ENCODE peak calls at places on chromosomes 3 and 15, in five cellular contexts. One of them, this sample, is unnamed.

GRCh38 chr15:74784426-74784825 is 2.5 kb downstream of the CSK start:
- DNase-seq in GM13977: no peak
- DNase-seq in HCT116: no peak
- DNase-seq in dorsolateral prefrontal cortex: no peak
- DNase-seq in astrocyte: no peak
- DNase-seq in this sample: no peak

GRCh38 chr3:31534036-31534435 is 1.3 kb downstream of the STT3B start:
- DNase-seq in GM13977: no peak
- DNase-seq in HCT116: no peak
- DNase-seq in dorsolateral prefrontal cortex: no peak
- DNase-seq in astrocyte: peak
- DNase-seq in this sample: no peak

GRCh38 chr15:90188914-90189748 is 12.0 kb upstream of the SEMA4B start:
- DNase-seq in GM13977: no peak
- DNase-seq in HCT116: no peak
- DNase-seq in dorsolateral prefrontal cortex: no peak
- DNase-seq in astrocyte: no peak
- DNase-seq in this sample: no peak

GRCh38 chr15:39028069-39028468 is 463.5 kb upstream of the RASGRP1 start:
- DNase-seq in GM13977: no peak
- DNase-seq in HCT116: no peak
- DNase-seq in dorsolateral prefrontal cortex: no peak
- DNase-seq in astrocyte: peak
- DNase-seq in this sample: no peak

GRCh38 chr3:8541486-8541885 is 39.9 kb downstream of the LMCD1 start:
- DNase-seq in GM13977: no peak
- DNase-seq in HCT116: no peak
- DNase-seq in dorsolateral prefrontal cortex: no peak
- DNase-seq in astrocyte: no peak
- DNase-seq in this sample: no peak

GRCh38 chr3:100882571-100882981 is 110.6 kb downstream of the ABI3BP start:
- DNase-seq in GM13977: no peak
- DNase-seq in HCT116: no peak
- DNase-seq in dorsolateral prefrontal cortex: no peak
- DNase-seq in astrocyte: peak
- DNase-seq in this sample: no peak

GRCh38 chr3:17795733-17796132 is 53.3 kb upstream of the TBC1D5 start:
- DNase-seq in GM13977: no peak
- DNase-seq in HCT116: no peak
- DNase-seq in dorsolateral prefrontal cortex: no peak
- DNase-seq in astrocyte: peak
- DNase-seq in this sample: no peak

GRCh38 chr15:98548172-98548971 is 100.0 kb upstream of the IGF1R start:
- DNase-seq in GM13977: peak
- DNase-seq in HCT116: no peak
- DNase-seq in dorsolateral prefrontal cortex: peak
- DNase-seq in astrocyte: peak
- DNase-seq in this sample: peak

GRCh38 chr3:136396916-136397315 is 146.8 kb downstream of the PCCB start:
- DNase-seq in GM13977: no peak
- DNase-seq in HCT116: no peak
- DNase-seq in dorsolateral prefrontal cortex: no peak
- DNase-seq in astrocyte: peak
- DNase-seq in this sample: no peak

GRCh38 chr3:182618981-182619591 is 174.2 kb upstream of the ATP11B start:
- DNase-seq in GM13977: no peak
- DNase-seq in HCT116: peak
- DNase-seq in dorsolateral prefrontal cortex: no peak
- DNase-seq in astrocyte: peak
- DNase-seq in this sample: no peak

GRCh38 chr15:36777941-36778340 is 198.5 kb downstream of the CDIN1 start:
- DNase-seq in GM13977: no peak
- DNase-seq in HCT116: no peak
- DNase-seq in dorsolateral prefrontal cortex: no peak
- DNase-seq in astrocyte: peak
- DNase-seq in this sample: no peak

GRCh38 chr3:120741320-120741719 is 996 bp downstream of the RABL3 start:
- DNase-seq in GM13977: no peak
- DNase-seq in HCT116: no peak
- DNase-seq in dorsolateral prefrontal cortex: no peak
- DNase-seq in astrocyte: no peak
- DNase-seq in this sample: no peak

GRCh38 chr15:78051622-78052405 is 25.7 kb downstream of the TBC1D2B start:
- DNase-seq in GM13977: no peak
- DNase-seq in HCT116: no peak
- DNase-seq in dorsolateral prefrontal cortex: no peak
- DNase-seq in astrocyte: peak
- DNase-seq in this sample: no peak

GRCh38 chr15:80174017-80174746 is 21.4 kb downstream of the FAH start:
- DNase-seq in GM13977: no peak
- DNase-seq in HCT116: no peak
- DNase-seq in dorsolateral prefrontal cortex: peak
- DNase-seq in astrocyte: peak
- DNase-seq in this sample: no peak

GRCh38 chr15:98799461-98799971 is 151.2 kb downstream of the IGF1R start:
- DNase-seq in GM13977: no peak
- DNase-seq in HCT116: no peak
- DNase-seq in dorsolateral prefrontal cortex: no peak
- DNase-seq in astrocyte: no peak
- DNase-seq in this sample: no peak

GRCh38 chr3:65890328-65890727 is 148.4 kb downstream of the MAGI1 start:
- DNase-seq in GM13977: no peak
- DNase-seq in HCT116: no peak
- DNase-seq in dorsolateral prefrontal cortex: no peak
- DNase-seq in astrocyte: no peak
- DNase-seq in this sample: no peak

GRCh38 chr15:40334941-40335795 is 5.6 kb downstream of the CCDC9B start:
- DNase-seq in GM13977: no peak
- DNase-seq in HCT116: no peak
- DNase-seq in dorsolateral prefrontal cortex: no peak
- DNase-seq in astrocyte: no peak
- DNase-seq in this sample: no peak

GRCh38 chr15:40334541-40334940 is 6.2 kb downstream of the CCDC9B start:
- DNase-seq in GM13977: no peak
- DNase-seq in HCT116: no peak
- DNase-seq in dorsolateral prefrontal cortex: no peak
- DNase-seq in astrocyte: no peak
- DNase-seq in this sample: no peak

GRCh38 chr15:40338041-40338657 is 2.6 kb downstream of the CCDC9B start:
- DNase-seq in GM13977: peak
- DNase-seq in HCT116: peak
- DNase-seq in dorsolateral prefrontal cortex: peak
- DNase-seq in astrocyte: no peak
- DNase-seq in this sample: no peak

GRCh38 chr15:40337597-40337996 is 3.1 kb downstream of the CCDC9B start:
- DNase-seq in GM13977: no peak
- DNase-seq in HCT116: no peak
- DNase-seq in dorsolateral prefrontal cortex: no peak
- DNase-seq in astrocyte: no peak
- DNase-seq in this sample: no peak

DNA sequence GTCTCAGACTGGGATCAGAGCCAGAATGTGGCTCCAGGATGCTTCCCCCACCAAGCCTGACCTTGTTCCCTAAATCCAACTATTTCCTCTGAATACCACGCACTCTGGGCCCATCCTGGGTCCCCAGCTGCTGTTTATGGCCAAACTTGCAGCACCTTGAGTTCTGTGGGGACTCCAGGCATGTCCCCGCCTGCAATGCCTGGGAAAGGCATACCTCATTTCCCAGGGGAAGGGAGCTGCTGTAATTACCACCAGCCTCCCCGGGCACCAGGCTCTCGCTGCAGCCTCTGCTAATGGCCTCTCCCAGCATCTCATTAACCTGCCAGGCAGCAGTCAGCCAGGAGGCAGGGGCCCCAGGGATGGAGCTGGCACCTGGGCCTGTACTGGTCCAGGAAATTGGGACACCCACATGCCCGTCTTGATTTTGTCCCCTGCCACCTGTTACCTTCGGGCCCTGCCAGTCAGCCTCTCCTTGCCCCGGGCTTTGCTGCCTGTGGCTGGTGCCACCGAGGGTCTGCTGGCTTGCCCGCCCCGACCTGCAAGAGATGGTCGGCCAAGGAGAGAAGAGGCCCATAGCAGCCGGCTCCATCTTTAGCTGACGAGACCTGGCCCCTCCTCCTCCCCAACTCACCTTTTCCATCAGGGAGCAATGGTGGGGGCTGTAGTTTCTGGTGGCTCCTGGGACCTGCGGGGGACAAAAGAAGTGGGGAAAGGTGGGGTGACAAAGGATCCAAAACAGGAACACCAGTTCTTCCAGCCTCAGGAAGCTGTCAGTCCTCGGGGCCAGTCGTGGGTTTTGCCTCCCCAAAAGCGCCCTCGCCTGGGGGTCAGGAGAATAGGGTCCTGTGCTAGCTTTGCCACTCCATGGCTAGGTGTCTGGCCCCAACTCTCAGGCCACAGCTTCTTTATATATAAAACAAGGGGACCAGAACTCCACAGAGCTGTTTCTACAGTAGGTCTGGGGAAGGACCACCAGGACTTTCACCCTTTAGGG is 4.3 kb downstream of the CCDC9B start:
- DNase-seq in GM13977: peak
- DNase-seq in HCT116: no peak
- DNase-seq in dorsolateral prefrontal cortex: no peak
- DNase-seq in astrocyte: no peak
- DNase-seq in this sample: no peak
- TF ChIP-seq CTCF in GM13977: peak
- TF ChIP-seq CTCF in HCT116: no peak
- TF ChIP-seq CTCF in dorsolateral prefrontal cortex: no peak
- TF ChIP-seq CTCF in astrocyte: no peak
- TF ChIP-seq CTCF in this sample: no peak

GRCh38 chr15:23503546-23503945 is 56.5 kb upstream of the GOLGA6L2 start:
- DNase-seq in GM13977: no peak
- DNase-seq in HCT116: no peak
- DNase-seq in dorsolateral prefrontal cortex: no peak
- DNase-seq in astrocyte: no peak
- DNase-seq in this sample: no peak

GRCh38 chr15:23497710-23498111 is 50.7 kb upstream of the GOLGA6L2 start:
- DNase-seq in GM13977: no peak
- DNase-seq in HCT116: no peak
- DNase-seq in dorsolateral prefrontal cortex: peak
- DNase-seq in astrocyte: no peak
- DNase-seq in this sample: no peak
- TF ChIP-seq CTCF in GM13977: peak
- TF ChIP-seq CTCF in HCT116: peak
- TF ChIP-seq CTCF in dorsolateral prefrontal cortex: peak
- TF ChIP-seq CTCF in astrocyte: peak
- TF ChIP-seq CTCF in this sample: peak

DNA sequence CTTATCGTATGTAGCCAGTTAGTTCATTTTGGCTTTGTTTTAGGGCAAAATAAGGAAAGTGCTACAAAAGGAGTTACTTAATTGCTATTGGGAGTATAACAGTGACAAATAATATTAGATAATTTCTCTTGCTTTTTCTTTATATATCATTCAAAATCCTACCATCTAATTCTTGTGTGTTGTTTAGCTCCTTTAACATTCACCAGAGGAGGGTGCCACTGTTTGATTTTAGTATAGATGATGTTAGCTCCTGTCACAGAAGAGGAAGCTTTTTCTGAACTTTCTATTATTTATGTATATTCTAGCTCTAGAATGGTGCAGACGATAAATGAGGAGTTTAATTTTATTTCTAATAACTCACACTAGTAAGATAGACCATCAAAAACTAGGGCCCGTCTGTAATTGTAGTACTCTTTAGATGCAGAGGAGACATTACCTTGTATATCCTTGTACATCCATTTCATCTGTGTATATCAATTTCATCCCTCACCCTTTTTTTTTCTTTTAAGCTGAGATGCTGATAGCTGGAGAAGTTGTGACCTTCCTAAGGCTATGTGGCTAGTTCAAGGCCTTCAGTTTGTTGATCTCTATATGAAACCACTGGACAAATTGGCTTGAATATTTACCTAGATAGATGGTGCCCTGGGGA is 3.0 kb downstream of the PPM1L start:
- DNase-seq in GM13977: no peak
- DNase-seq in HCT116: no peak
- DNase-seq in dorsolateral prefrontal cortex: no peak
- DNase-seq in astrocyte: no peak
- DNase-seq in this sample: no peak
- TF ChIP-seq CTCF in GM13977: no peak
- TF ChIP-seq CTCF in HCT116: no peak
- TF ChIP-seq CTCF in dorsolateral prefrontal cortex: peak
- TF ChIP-seq CTCF in astrocyte: no peak
- TF ChIP-seq CTCF in this sample: peak

GRCh38 chr3:14368146-14368545 is 34.3 kb upstream of the SLC6A6 start:
- DNase-seq in GM13977: no peak
- DNase-seq in HCT116: no peak
- DNase-seq in dorsolateral prefrontal cortex: no peak
- DNase-seq in astrocyte: no peak
- DNase-seq in this sample: no peak

GRCh38 chr3:14368885-14369284 is 33.5 kb upstream of the SLC6A6 start:
- DNase-seq in GM13977: no peak
- DNase-seq in HCT116: no peak
- DNase-seq in dorsolateral prefrontal cortex: no peak
- DNase-seq in astrocyte: no peak
- DNase-seq in this sample: no peak

GRCh38 chr3:14371573-14372474 is 30.6 kb upstream of the SLC6A6 start:
- DNase-seq in GM13977: no peak
- DNase-seq in HCT116: peak
- DNase-seq in dorsolateral prefrontal cortex: no peak
- DNase-seq in astrocyte: peak
- DNase-seq in this sample: no peak

GRCh38 chr3:14370719-14371572 is 31.5 kb upstream of the SLC6A6 start:
- DNase-seq in GM13977: no peak
- DNase-seq in HCT116: no peak
- DNase-seq in dorsolateral prefrontal cortex: no peak
- DNase-seq in astrocyte: no peak
- DNase-seq in this sample: no peak

DNA sequence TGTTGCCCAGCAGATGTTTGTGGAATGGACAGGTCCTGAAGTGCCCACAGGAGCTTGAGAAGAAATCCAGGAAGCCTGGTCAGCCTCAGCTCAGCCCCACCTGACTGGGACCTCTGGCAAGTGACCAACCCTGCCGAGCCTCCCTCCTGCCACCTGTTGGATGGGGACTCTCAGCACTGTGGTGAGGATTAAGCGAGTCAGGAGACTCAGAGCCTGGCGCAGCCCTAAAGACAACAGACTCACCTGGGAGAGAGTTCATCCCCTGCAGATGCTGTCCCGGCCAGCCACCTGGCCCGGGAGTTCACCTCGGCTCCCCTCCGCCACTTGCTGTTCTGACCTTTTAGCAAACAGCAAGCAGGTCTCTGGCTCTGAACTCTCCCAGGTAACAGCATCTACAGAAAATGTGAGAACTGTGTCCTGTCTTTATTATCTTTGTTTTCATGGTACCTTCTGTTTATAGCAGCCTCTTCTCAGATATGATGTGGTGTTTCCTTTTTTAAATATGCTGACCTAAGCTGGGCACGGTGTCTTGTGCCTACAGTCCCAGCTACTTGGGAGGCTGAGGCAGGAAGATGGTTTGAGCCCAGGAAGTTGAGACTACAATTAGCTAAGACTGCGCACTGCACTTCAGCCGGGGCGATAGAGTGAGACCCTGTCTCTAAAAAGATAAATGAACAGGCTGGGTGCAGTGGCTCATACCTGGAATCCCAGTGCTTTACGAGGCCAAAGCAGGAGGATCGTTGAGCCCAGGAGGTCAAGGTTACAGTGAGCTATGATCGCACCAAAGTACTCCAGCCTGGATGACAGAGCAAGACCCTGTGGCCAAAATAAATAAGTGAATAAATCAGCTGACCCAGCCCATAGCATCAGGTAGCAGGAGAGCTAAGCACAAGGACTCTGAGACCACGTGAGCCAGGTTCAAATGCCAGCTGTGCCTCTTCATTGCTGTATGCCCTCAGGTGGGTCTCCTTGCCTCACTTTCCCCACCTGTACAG is 32.4 kb upstream of the SLC6A6 start:
- DNase-seq in GM13977: no peak
- DNase-seq in HCT116: peak
- DNase-seq in dorsolateral prefrontal cortex: no peak
- DNase-seq in astrocyte: no peak
- DNase-seq in this sample: no peak
- TF ChIP-seq CTCF in GM13977: no peak
- TF ChIP-seq CTCF in HCT116: peak
- TF ChIP-seq CTCF in dorsolateral prefrontal cortex: no peak
- TF ChIP-seq CTCF in astrocyte: no peak
- TF ChIP-seq CTCF in this sample: no peak

This sample was measured in type B pancreatic cell.